ENCODE peak calls at places on chromosomes 2 and 18, in six cellular contexts. Q is astrocyte; I is SJCRH30; H is CD8-positive, alpha-beta T cell; V is mammary epithelial cell; U is ovary. N is an unnamed sample. For H3K4me1, the result is how much of the 10 kb centered on the place peaks cover.

GRCh38 chr18:76397631-76398030 is 97.4 kb downstream of the ZNF516 start:
- DNase-seq in H (no peak), Q (no peak), V (no peak), I (no peak), U (no peak), N (no peak)

GRCh38 chr2:99975386-99975785 is 167.0 kb downstream of the AFF3 start:
- DNase-seq in V (peak), U (no peak), H (no peak), Q (peak), I (no peak), N (no peak)

GRCh38 chr2:60316381-60317028 is 236.9 kb downstream of the BCL11A start:
- DNase-seq in H (no peak), V (no peak), Q (no peak), U (no peak), I (no peak), N (no peak)

GRCh38 chr2:191436368-191437055 is 191.3 kb downstream of the MYO1B start:
- DNase-seq in H (no peak), V (no peak), Q (no peak), U (no peak), I (no peak), N (no peak)

GRCh38 chr2:221527759-221528444 is 44.2 kb downstream of the EPHA4 start:
- DNase-seq in V (peak), H (peak), I (no peak), U (no peak), Q (peak), N (no peak)

GRCh38 chr2:74267068-74267467 is 68.7 kb downstream of the MTHFD2 start:
- DNase-seq in H (peak), U (no peak), I (peak), Q (no peak), V (peak), N (peak)

GRCh38 chr2:37928377-37928776 is 3.3 kb downstream of the RMDN2 start:
- DNase-seq in H (no peak), Q (no peak), I (no peak), U (no peak), V (no peak), N (no peak)

GRCh38 chr2:36408198-36408703 is 52.7 kb downstream of the CRIM1 start:
- DNase-seq in I (peak), U (peak), H (no peak), V (peak), Q (peak), N (no peak)

GRCh38 chr18:75247601-75248421 is 37.2 kb downstream of the TSHZ1 start:
- DNase-seq in I (no peak), V (peak), Q (peak), U (no peak), H (no peak), N (no peak)

DNA sequence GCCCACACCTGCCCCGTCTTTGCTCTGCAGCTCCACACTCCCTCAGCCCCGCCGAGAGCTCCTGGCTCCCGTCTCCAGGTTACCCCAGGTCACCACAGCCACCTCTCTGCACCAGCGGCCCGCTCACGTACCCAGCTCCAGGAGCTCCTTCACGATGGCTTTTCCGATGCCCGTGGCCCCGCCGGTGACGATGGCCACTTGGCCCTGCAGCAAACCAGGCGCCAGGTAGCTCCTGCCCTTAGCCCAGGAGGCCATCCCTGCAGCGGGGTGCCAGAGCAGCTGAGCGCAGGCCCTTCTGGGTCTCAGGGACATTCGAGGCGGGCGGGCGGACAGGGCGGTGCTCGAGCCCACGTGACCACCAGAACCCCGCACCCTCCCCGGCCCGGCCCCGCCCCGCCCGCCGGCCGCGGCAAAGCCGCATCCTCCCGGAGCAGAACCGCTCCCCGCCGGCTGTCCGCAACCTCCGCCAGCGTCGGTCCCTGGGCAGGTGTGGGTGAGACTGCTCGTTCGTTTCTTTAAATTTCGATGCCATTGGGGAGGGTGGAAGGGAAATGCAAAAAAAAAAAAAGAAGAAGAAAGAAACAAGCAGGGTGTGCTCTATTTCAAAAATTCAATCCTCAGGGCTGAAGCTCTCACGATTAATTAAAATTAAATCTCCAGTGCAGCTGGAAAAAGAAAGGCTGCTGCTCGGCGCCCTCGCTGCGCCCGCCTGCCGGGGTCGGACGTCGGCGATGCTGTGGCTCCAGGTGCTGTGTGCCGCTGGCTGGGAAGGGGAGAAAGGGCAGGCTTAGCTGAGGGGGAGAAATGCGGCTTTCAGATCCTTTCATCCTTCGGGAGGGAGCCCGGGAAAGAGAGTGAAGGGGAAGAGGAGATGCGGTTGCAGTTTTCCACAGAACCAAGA is at the start of the genes PECR and TMEM169:
- DNase-seq in U (peak), H (peak), Q (peak), I (peak), V (peak), N (peak)
- H3K27ac ChIP-seq in U (no peak), H (peak), Q (peak), I (peak), V (no peak), N (peak)

DNA sequence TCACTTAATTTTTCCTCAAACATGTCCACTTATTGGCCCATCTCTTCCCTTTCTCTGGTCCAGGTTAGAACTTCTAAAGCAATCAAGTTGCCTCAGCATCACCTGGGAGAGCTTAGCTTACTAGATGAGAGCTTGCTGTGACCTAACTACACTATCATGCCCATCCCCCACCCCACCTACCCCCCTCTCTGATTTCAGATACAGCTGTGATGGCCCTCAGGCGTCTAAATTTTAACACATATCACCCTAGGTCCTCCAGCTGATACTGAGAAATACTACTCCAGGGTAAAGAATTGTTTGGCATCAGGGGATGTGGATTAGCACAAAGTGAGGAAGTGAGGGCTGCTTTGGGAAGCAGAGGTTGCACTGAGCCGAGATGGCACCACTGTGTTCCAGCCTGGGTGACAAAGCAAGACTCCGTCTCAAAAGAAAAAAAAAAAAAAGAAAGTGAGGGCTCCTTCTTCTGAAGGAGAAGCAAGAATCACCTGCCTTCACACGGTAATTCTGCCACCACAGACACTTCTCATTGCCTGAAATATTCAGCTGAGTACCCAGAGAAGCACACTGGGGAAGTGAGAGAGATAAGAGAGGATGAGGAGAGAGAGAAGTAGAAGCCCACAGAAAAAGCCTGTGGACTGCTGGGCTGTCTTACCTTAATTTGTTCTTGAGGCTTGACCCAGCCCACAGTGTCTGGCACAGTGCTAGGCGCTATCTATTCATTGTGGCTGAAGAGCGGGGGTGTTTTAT is 263.4 kb downstream of the ASXL3 start:
- DNase-seq in V (no peak), H (no peak), U (no peak), I (no peak), Q (no peak), N (no peak)
- H3K4me1 ChIP-seq in V (under half), H (under half), U (under half), I (under half), Q (under half), N (under half)

GRCh38 chr2:156458229-156458584 is 22.0 kb downstream of the GPD2 start:
- DNase-seq in I (no peak), Q (no peak), U (no peak), H (no peak), V (peak), N (no peak)

GRCh38 chr2:156456616-156457015 is 20.4 kb downstream of the GPD2 start:
- DNase-seq in H (no peak), U (no peak), Q (peak), I (no peak), V (no peak), N (no peak)

GRCh38 chr2:156455366-156455975 is 19.3 kb downstream of the GPD2 start:
- DNase-seq in H (no peak), I (no peak), V (peak), U (no peak), Q (peak), N (no peak)

GRCh38 chr2:156459720-156460119 is 23.5 kb downstream of the GPD2 start:
- DNase-seq in I (no peak), H (no peak), U (no peak), V (no peak), Q (no peak), N (no peak)

DNA sequence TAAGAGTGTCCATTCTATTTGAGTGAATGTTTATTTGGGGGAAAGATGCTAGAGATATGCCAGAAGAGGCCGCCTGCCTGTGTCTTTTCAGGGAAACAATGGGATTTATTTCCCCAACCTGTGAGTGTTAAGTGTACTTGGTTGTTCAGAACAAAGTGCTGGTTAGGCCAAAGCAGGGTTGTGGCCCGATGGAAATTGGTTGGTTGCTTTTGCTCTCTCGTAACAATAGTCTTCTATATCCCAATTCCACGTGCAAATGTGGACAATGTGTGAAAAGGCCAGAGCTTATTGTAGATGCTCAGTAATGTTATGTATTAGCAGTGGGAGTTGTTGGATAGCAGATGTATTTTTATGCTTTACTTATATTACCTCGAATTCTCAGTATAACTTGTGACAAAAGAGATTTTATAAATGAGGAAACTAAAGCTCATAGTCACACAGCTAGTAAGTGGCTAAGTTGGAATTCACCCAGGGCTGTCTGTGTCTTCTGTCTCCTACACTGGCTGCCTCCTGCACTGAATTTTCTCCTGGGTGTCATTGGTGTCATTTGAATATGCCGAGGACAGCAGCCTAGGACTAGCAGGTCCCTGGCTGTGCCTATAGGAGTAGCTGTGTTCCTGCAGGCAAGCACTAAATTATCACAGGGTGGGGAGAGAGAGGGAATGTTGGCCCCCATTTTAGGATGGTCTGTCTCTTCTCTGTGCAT is 21.5 kb downstream of the GPD2 start:
- DNase-seq in H (no peak), I (no peak), V (no peak), Q (no peak), U (no peak), N (no peak)
- H3K27ac ChIP-seq in H (no peak), I (no peak), V (no peak), Q (peak), U (no peak), N (no peak)

DNA sequence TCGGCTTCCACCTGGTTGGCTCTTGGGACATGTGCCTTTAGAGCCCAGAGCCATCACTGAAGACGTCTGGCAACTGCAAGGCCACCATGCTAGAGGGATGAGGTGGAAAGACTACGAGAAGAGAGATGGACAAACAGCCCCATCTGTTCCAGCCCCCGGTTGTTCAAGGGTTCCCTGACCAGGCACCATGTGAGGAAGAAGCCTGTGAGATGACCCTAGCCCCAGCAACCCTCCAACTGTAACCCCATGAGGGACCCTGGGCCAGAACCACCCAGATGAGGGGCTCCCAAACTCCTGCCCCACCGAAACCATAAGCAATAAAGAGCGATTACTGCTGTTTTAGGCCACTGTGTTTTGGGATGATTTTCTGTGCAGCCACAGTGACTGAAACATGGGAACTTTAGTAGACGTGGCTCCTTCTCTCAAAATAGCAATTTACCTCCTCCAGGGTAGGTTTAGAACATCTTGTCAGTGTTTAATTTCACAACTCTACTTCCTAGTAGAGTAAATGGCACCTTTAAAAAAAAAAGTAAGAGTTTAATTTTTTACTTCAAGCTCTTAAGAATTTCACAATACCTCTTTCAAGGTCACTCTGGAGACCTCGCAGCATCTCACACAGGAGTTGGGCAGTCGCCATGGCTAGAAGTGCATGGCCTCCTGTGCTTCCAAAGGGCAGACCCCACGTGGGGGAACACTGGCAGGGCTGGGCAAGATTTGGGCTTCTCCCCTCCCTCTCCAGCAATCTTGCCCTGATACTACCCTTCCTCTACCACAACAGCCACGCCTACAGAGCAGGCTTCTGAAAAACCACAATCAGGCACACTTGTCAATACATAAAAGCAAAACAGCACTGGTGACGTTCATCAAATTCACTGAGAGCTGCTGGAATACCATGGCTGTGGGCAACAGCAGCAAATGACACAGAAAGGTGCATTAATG is 48.8 kb downstream of the TMEM163 start:
- DNase-seq in I (no peak), V (no peak), Q (no peak), H (peak), U (peak), N (peak)
- H3K4me1 ChIP-seq in I (under half), V (under half), Q (under half), H (half or more), U (under half), N (half or more)

DNA sequence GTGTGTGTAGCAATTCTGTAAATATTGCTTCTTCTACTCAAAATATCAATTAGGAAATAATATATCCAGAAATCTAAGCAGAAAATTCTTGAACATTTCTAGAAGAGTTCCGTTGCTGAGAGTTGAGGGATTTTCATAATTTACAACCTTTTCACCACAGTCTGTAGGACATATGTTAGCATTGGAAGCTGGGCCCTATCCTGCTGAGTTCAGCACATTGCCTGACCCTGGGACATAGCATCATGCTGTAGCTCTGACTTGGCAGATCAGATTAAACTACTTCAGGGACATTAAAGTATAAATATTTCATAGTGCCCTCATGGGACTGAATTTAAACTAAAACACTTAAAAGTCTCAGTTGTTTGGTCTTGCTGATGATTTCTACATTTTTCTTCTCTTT is 129.3 kb upstream of the KCNH7 start:
- DNase-seq in Q (no peak), U (no peak), I (no peak), H (no peak), V (no peak), N (no peak)
- H3K27ac ChIP-seq in Q (no peak), U (no peak), I (no peak), H (no peak), V (no peak), N (no peak)

DNA sequence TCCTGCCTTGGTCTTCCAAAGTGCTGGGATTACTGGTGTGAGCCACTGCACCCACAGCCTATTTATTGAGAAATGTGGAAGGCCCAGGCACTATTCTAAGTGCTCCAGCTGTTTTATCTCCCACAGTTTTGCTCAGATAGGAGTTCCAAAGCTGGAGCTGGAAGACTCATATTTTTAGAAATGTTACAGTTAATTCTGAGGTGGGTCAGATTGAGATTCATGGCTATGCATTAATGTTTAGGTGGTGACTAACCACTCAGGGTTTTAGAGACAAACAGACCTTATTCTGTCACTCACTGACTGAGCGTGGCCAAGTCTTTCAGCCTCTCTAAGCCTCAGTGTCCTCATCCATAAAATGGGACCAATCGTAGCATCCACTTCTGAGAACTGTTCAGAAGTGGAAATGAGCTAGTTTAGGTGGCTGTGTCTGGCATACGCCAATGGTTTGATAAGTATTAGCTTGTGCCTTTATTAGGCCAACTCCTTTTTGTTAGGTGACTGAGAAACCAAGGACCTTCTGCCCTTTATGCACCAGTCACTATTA is 4.3 kb upstream of the CASP8 start:
- DNase-seq in V (no peak), U (no peak), I (no peak), Q (no peak), H (no peak), N (no peak)
- H3K4me1 ChIP-seq in V (under half), U (under half), I (under half), Q (under half), H (half or more), N (half or more)

GRCh38 chr2:14301331-14301730 is 331.2 kb upstream of the LRATD1 start:
- DNase-seq in V (no peak), Q (no peak), I (no peak), U (no peak), H (no peak), N (no peak)

GRCh38 chr2:14292964-14293363 is 339.6 kb upstream of the LRATD1 start:
- DNase-seq in U (no peak), V (no peak), H (no peak), Q (no peak), I (no peak), N (no peak)

GRCh38 chr2:14297906-14298305 is 334.6 kb upstream of the LRATD1 start:
- DNase-seq in Q (no peak), I (no peak), U (no peak), V (peak), H (no peak), N (no peak)

GRCh38 chr2:14297340-14297739 is 335.2 kb upstream of the LRATD1 start:
- DNase-seq in U (no peak), H (no peak), I (no peak), V (peak), Q (no peak), N (no peak)
- H3K27ac ChIP-seq in U (no peak), H (no peak), I (no peak), V (peak), Q (no peak), N (no peak)

N was measured in CD8-positive, alpha-beta memory T cell.